ENCODE peak calls at places on chromosome 15, in seven cellular contexts. R is progenitor cell of endocrine pancreas, S is WTC11, O is activated T-cell treated with anti-CD3 and anti-CD28 coated beads for 24 hours, P is caudate nucleus, D is renal cortical epithelial cell, F is NCI-H1105 treated with DMSO at 0.1 percent for 48 hours. Y is an unnamed sample.

GRCh38 chr15:47439146-47439869 is 278.0 kb upstream of the SEMA6D start:
- DNase-seq in R (no peak), S (no peak), O (no peak), P (no peak), D (no peak), F (no peak), Y (no peak)

GRCh38 chr15:78312551-78312950 is 13.1 kb upstream of the SKIC8 start:
- DNase-seq in R (no peak), S (no peak), O (no peak), P (no peak), D (no peak), F (no peak), Y (no peak)

GRCh38 chr15:75177360-75178071 is 24.2 kb upstream of the C15orf39 start:
- DNase-seq in R (no peak), S (no peak), O (no peak), P (no peak), D (no peak), F (no peak), Y (no peak)

GRCh38 chr15:62711691-62712454 is 330.7 kb upstream of the TPM1 start:
- DNase-seq in R (no peak), S (no peak), O (peak; percentile 3), P (no peak), D (peak; percentile 47), F (no peak), Y (no peak)

GRCh38 chr15:93476491-93477176 is 387.6 kb upstream of the RGMA start:
- DNase-seq in R (no peak), S (no peak), O (no peak), P (no peak), D (peak; percentile 68), F (no peak), Y (no peak)

GRCh38 chr15:62035256-62035908 is 24.9 kb downstream of the VPS13C start:
- DNase-seq in R (no peak), S (no peak), O (no peak), P (no peak), D (peak; percentile 70), F (no peak), Y (no peak)

GRCh38 chr15:74869726-74870407 is 3.3 kb downstream of the SCAMP2 start:
- DNase-seq in R (no peak), S (no peak), O (no peak), P (peak; percentile 37), D (no peak), F (no peak), Y (no peak)

GRCh38 chr15:45393851-45394250 is 15.5 kb upstream of the GATM start:
- DNase-seq in R (no peak), S (peak; percentile 39), O (no peak), P (no peak), D (peak; percentile 48), F (no peak), Y (no peak)

GRCh38 chr15:80932989-80933388 is 56.6 kb downstream of the MESD start:
- DNase-seq in R (no peak), S (no peak), O (no peak), P (no peak), D (no peak), F (no peak), Y (no peak)

GRCh38 chr15:89198934-89199333 is 22.4 kb downstream of the RLBP1 start:
- DNase-seq in R (no peak), S (no peak), O (no peak), P (peak; percentile 49), D (no peak), F (no peak), Y (no peak)

GRCh38 chr15:90948506-90948905 is 6.2 kb upstream of the RCCD1 start:
- DNase-seq in R (no peak), S (no peak), O (no peak), P (no peak), D (no peak), F (no peak), Y (no peak)

GRCh38 chr15:68130851-68131250 is 74.3 kb downstream of the CALML4 start:
- DNase-seq in R (no peak), S (no peak), O (no peak), P (no peak), D (no peak), F (no peak), Y (no peak)

GRCh38 chr15:88465633-88466219 is 1.5 kb downstream of the MRPL46 start:
- DNase-seq in R (no peak), S (no peak), O (no peak), P (no peak), D (peak; percentile 90), F (no peak), Y (no peak)

GRCh38 chr15:57591822-57592367 is at the start of gene MYZAP:
- DNase-seq in R (peak; percentile 55), S (peak; percentile 66), O (peak; percentile 37), P (no peak), D (no peak), F (peak; percentile 36), Y (no peak)

GRCh38 chr15:87724330-87724729 is 532.2 kb downstream of the NTRK3 start:
- DNase-seq in R (no peak), S (no peak), O (no peak), P (no peak), D (no peak), F (no peak), Y (no peak)

GRCh38 chr15:44598066-44598465 is 61.1 kb downstream of the EIF3J start:
- DNase-seq in R (no peak), S (no peak), O (no peak), P (no peak), D (no peak), F (no peak), Y (no peak)

GRCh38 chr15:84620626-84621025 is 19.8 kb downstream of the ZSCAN2 start:
- DNase-seq in R (no peak), S (no peak), O (no peak), P (no peak), D (no peak), F (no peak), Y (no peak)

GRCh38 chr15:66941791-66942190 is 123.6 kb upstream of the SMAD3 start:
- DNase-seq in R (no peak), S (no peak), O (no peak), P (no peak), D (no peak), F (no peak), Y (no peak)

GRCh38 chr15:40354408-40355171 is 3.4 kb upstream of the DISP2 start:
- DNase-seq in R (no peak), S (peak; percentile 61), O (no peak), P (no peak), D (no peak), F (peak; percentile 13), Y (no peak)

GRCh38 chr15:70339551-70340517 is 242.1 kb upstream of the TLE3 start:
- DNase-seq in R (no peak), S (no peak), O (no peak), P (no peak), D (no peak), F (peak; percentile 100), Y (no peak)

GRCh38 chr15:73813071-73813470 is 59.9 kb upstream of the INSYN1 start:
- DNase-seq in R (no peak), S (no peak), O (no peak), P (no peak), D (no peak), F (no peak), Y (no peak)

GRCh38 chr15:90184119-90184785 is 16.9 kb upstream of the SEMA4B start:
- DNase-seq in R (no peak), S (no peak), O (no peak), P (peak; percentile 33), D (peak; percentile 96), F (no peak), Y (no peak)

GRCh38 chr15:56964182-56964581 is 45.7 kb downstream of the TCF12 start:
- DNase-seq in R (no peak), S (no peak), O (no peak), P (no peak), D (peak; percentile 39), F (no peak), Y (no peak)

GRCh38 chr15:101064795-101065569 is 145.8 kb downstream of the LRRK1 start:
- DNase-seq in R (no peak), S (no peak), O (no peak), P (no peak), D (no peak), F (no peak), Y (no peak)

GRCh38 chr15:72369964-72370363 is 5.8 kb downstream of the HEXA start:
- DNase-seq in R (no peak), S (no peak), O (no peak), P (no peak), D (peak; percentile 86), F (no peak), Y (no peak)

GRCh38 chr15:65069179-65069578 is 1.4 kb upstream of the RASL12 start:
- DNase-seq in R (no peak), S (no peak), O (no peak), P (no peak), D (peak; percentile 76), F (no peak), Y (no peak)

GRCh38 chr15:75195766-75196241 is 5.9 kb upstream of the C15orf39 start:
- DNase-seq in R (no peak), S (peak; percentile 44), O (no peak), P (no peak), D (no peak), F (peak; percentile 60), Y (no peak)

GRCh38 chr15:51782357-51782896 is 31.0 kb downstream of the TMOD2 start:
- DNase-seq in R (no peak), S (no peak), O (no peak), P (no peak), D (peak; percentile 27), F (peak; percentile 20), Y (no peak)

Y was measured in NCI-H1048.